ENCODE peak calls at places on chromosomes 3 and 15, in seven cellular contexts. O is uterus, J is HFF-Myc, A is lung microvascular endothelial cell, Q is fibroblast of the conjunctiva, D is nucleus accumbens, U is NCI-H1092. G is an unnamed sample.

GRCh38 chr15:88300018-88300549 is 43.5 kb upstream of the NTRK3 start:
- DNase-seq in O (no peak), Q (no peak), U (no peak), A (no peak), D (no peak), J (no peak), G (no peak)

GRCh38 chr15:37872661-37873060 is 61.8 kb upstream of the TMCO5A start:
- DNase-seq in Q (no peak), U (peak), A (no peak), D (no peak), O (no peak), J (no peak), G (no peak)

GRCh38 chr15:45441686-45442085 is 63.3 kb upstream of the GATM start:
- DNase-seq in U (no peak), J (no peak), A (peak), D (no peak), Q (no peak), O (no peak), G (no peak)

GRCh38 chr15:67193223-67194009 is 61.0 kb downstream of the AAGAB start:
- DNase-seq in D (no peak), Q (no peak), O (peak), A (no peak), J (no peak), U (no peak), G (no peak)

GRCh38 chr3:193812078-193812725 is 219.2 kb downstream of the OPA1 start:
- DNase-seq in Q (no peak), U (no peak), J (no peak), D (no peak), A (no peak), O (no peak), G (no peak)

GRCh38 chr3:132254076-132254755 is 63.0 kb upstream of the ACP3 start:
- DNase-seq in A (no peak), U (no peak), D (no peak), Q (no peak), J (no peak), O (no peak), G (no peak)

GRCh38 chr15:75718326-75718725 is 5.7 kb upstream of the CSPG4 start:
- DNase-seq in D (no peak), A (no peak), J (no peak), Q (no peak), U (no peak), O (no peak), G (no peak)

GRCh38 chr15:80587007-80587406 is 108.1 kb upstream of the ABHD17C start:
- DNase-seq in D (no peak), U (no peak), A (no peak), J (no peak), Q (no peak), O (no peak), G (no peak)

GRCh38 chr3:122055215-122055614 is at the start of gene CD86:
- DNase-seq in U (no peak), D (no peak), A (no peak), O (no peak), Q (no peak), J (no peak), G (no peak)